ENCODE peak calls at places on chromosomes 6 and 20, in five cellular contexts. T is neuronal stem cell, S is aorta, K is H9, G is fibroblast of lung. B is an unnamed sample.

GRCh38 chr6:124393536-124393935 is 568.7 kb upstream of the RNF217 start:
- DNase-seq in K (no peak), S (no peak), G (peak; percentile 29), T (no peak), B (no peak)

GRCh38 chr6:8060346-8060745 is 3.8 kb downstream of the BLOC1S5 start:
- DNase-seq in S (no peak), G (no peak), T (no peak), K (no peak), B (no peak)

GRCh38 chr20:44211177-44212039 is 837 bp upstream of the OSER1 start:
- DNase-seq in K (no peak), T (no peak), G (peak; percentile 47), S (peak; percentile 52), B (peak; percentile 31)

GRCh38 chr6:23179994-23180393 is 610.6 kb downstream of the HDGFL1 start:
- DNase-seq in G (no peak), K (no peak), S (no peak), T (no peak), B (no peak)

GRCh38 chr20:63172726-63173125 is 43.2 kb downstream of the YTHDF1 start:
- DNase-seq in G (no peak), K (peak; percentile 71), S (no peak), T (no peak), B (no peak)

GRCh38 chr6:134175532-134176282 is 123.3 kb upstream of the SLC2A12 start:
- DNase-seq in K (no peak), G (peak; percentile 74), T (peak; percentile 52), S (peak; percentile 90), B (peak; percentile 79)

GRCh38 chr20:9035129-9035528 is 33.8 kb upstream of the PLCB4 start:
- DNase-seq in K (no peak), T (no peak), G (peak; percentile 91), S (no peak), B (no peak)

GRCh38 chr20:6053776-6054688 is at the start of gene LRRN4:
- DNase-seq in S (no peak), T (no peak), K (peak; percentile 79), G (no peak), B (no peak)

GRCh38 chr20:41309817-41310216 is 7.7 kb downstream of the ZHX3 start:
- DNase-seq in G (peak; percentile 75), T (no peak), K (no peak), S (no peak), B (no peak)

GRCh38 chr6:167698540-167698939 is 128.2 kb upstream of the AFDN start:
- DNase-seq in S (no peak), K (no peak), G (no peak), T (no peak), B (no peak)

GRCh38 chr6:166437661-166438060 is 54.9 kb upstream of the MPC1 start:
- DNase-seq in S (no peak), G (no peak), K (no peak), T (no peak), B (no peak)

GRCh38 chr20:62165762-62166399 is 16.9 kb upstream of the MTG2 start:
- DNase-seq in T (no peak), G (peak; percentile 37), S (no peak), K (no peak), B (no peak)

GRCh38 chr6:101396552-101397173 is 3.2 kb downstream of the GRIK2 start:
- DNase-seq in T (peak; percentile 82), S (peak; percentile 59), K (peak; percentile 46), G (peak; percentile 38), B (peak; percentile 65)

GRCh38 chr6:53439556-53439955 is 90.8 kb upstream of the ELOVL5 start:
- DNase-seq in T (no peak), K (no peak), G (peak; percentile 84), S (no peak), B (no peak)

GRCh38 chr20:58882704-58883089 is 30.2 kb downstream of the GNAS start:
- DNase-seq in S (no peak), G (no peak), K (no peak), T (no peak), B (no peak)

GRCh38 chr6:75612921-75613534 is 11.3 kb downstream of the SENP6 start:
- DNase-seq in S (no peak), T (no peak), K (no peak), G (peak; percentile 17), B (no peak)
- H3K4me1 ChIP-seq in S (peaks cover 9% of the 10 kb centered on the region), T (no peaks in the 10 kb centered on the region), K (peaks cover 4% of the 10 kb centered on the region), G (peaks cover 2% of the 10 kb centered on the region), B (no peaks in the 10 kb centered on the region)

GRCh38 chr20:35883778-35884540 is 70.3 kb downstream of the SCAND1 start:
- DNase-seq in S (peak; percentile 82), T (peak; percentile 35), K (peak; percentile 76), G (peak; percentile 99), B (peak; percentile 51)
- H3K4me1 ChIP-seq in S (no peaks in the 10 kb centered on the region), T (no peaks in the 10 kb centered on the region), K (no peaks in the 10 kb centered on the region), G (peaks cover 16% of the 10 kb centered on the region), B (no peaks in the 10 kb centered on the region)

GRCh38 chr20:37347891-37348642 is 2.1 kb downstream of the SRC start:
- DNase-seq in K (no peak), G (no peak), S (no peak), T (no peak), B (no peak)

GRCh38 chr20:37346232-37346525 is 239 bp downstream of the SRC start:
- DNase-seq in S (no peak), K (no peak), T (no peak), G (no peak), B (no peak)

GRCh38 chr20:37346526-37347346 is 796 bp downstream of the SRC start:
- DNase-seq in S (no peak), G (no peak), K (peak; percentile 42), T (peak; percentile 38), B (no peak)

GRCh38 chr20:37348643-37349516 is 2.9 kb downstream of the SRC start:
- DNase-seq in T (no peak), G (no peak), K (no peak), S (no peak), B (no peak)

DNA sequence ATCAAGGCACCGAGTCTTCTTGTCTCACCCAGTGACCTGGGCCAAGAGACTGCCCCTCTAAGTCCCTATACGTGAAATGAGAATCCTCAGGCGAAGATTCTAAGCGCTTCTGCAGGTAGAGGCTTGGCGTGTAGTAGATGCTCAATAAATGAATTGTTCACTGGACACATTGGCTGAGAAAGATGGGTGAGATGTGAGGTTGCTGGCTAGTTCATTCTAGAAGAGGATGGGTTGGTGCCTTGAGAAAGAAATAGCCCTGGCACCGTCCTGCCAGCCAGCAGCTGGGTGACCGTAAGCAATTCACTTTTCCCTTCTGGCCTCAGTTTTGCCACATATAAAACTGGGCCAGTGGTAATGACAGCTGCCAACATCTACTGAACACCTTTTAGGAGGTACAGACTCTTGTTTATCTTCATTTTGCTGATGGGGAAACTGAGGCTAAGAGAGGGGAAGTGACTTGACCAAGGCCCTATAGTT is 1.4 kb downstream of the SRC start:
- DNase-seq in K (no peak), T (no peak), S (no peak), G (no peak), B (no peak)
- H3K4me1 ChIP-seq in K (peaks cover 2% of the 10 kb centered on the region), T (peaks cover 5% of the 10 kb centered on the region), S (no peaks in the 10 kb centered on the region), G (peaks cover 5% of the 10 kb centered on the region), B (peaks cover 12% of the 10 kb centered on the region)

GRCh38 chr20:17576215-17576614 is 6.3 kb downstream of the DSTN start:
- DNase-seq in G (no peak), K (no peak), S (no peak), T (no peak), B (no peak)

GRCh38 chr20:17579369-17580039 is 9.6 kb downstream of the DSTN start:
- DNase-seq in K (no peak), S (no peak), G (no peak), T (no peak), B (no peak)

GRCh38 chr20:17583126-17583525 is 13.3 kb downstream of the DSTN start:
- DNase-seq in S (no peak), G (no peak), K (no peak), T (no peak), B (no peak)

GRCh38 chr20:17584684-17585083 is 14.8 kb downstream of the DSTN start:
- DNase-seq in T (no peak), K (no peak), G (peak; percentile 27), S (no peak), B (no peak)

GRCh38 chr20:17580905-17581304 is 11.0 kb downstream of the DSTN start:
- DNase-seq in K (no peak), T (no peak), G (no peak), S (no peak), B (no peak)
- H3K4me1 ChIP-seq in K (no peaks in the 10 kb centered on the region), T (no peaks in the 10 kb centered on the region), G (peaks cover 4% of the 10 kb centered on the region), S (peaks cover 14% of the 10 kb centered on the region), B (peaks cover 5% of the 10 kb centered on the region)

DNA sequence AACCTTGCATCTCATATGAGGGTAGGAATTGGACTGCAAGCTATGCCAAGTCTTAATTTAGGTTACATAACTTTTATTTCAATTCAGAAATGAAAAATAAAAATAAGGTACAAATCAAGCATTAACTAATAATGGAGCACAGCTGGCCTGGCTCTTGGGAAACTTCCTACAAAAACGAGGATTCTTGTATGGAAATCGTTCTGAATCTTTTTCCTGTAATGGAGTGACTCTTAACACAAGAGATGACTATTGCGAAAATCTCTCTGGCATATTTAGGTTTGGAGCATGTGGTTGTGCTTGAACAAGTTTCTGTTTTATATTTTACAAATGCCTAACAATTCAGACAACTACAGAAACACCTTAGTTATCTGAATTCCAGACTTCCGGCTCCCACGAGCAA is 34.0 kb upstream of the PI16 start:
- DNase-seq in K (no peak), G (peak; percentile 71), T (no peak), S (no peak), B (no peak)
- H3K4me1 ChIP-seq in K (no peaks in the 10 kb centered on the region), G (peaks cover 18% of the 10 kb centered on the region), T (peaks cover 2% of the 10 kb centered on the region), S (peaks cover 14% of the 10 kb centered on the region), B (no peaks in the 10 kb centered on the region)

GRCh38 chr6:37137201-37137880 is 32.6 kb upstream of the PIM1 start:
- DNase-seq in K (no peak), S (peak; percentile 53), T (peak; percentile 92), G (peak; percentile 95), B (no peak)
- H3K4me1 ChIP-seq in K (peaks cover 7% of the 10 kb centered on the region), S (no peaks in the 10 kb centered on the region), T (peaks cover 30% of the 10 kb centered on the region), G (peaks cover 27% of the 10 kb centered on the region), B (no peaks in the 10 kb centered on the region)

GRCh38 chr6:163706688-163707087 is 292.2 kb downstream of the QKI start:
- DNase-seq in S (no peak), K (no peak), G (no peak), T (no peak), B (no peak)
- H3K4me1 ChIP-seq in S (no peaks in the 10 kb centered on the region), K (no peaks in the 10 kb centered on the region), G (no peaks in the 10 kb centered on the region), T (peaks cover 5% of the 10 kb centered on the region), B (no peaks in the 10 kb centered on the region)

DNA sequence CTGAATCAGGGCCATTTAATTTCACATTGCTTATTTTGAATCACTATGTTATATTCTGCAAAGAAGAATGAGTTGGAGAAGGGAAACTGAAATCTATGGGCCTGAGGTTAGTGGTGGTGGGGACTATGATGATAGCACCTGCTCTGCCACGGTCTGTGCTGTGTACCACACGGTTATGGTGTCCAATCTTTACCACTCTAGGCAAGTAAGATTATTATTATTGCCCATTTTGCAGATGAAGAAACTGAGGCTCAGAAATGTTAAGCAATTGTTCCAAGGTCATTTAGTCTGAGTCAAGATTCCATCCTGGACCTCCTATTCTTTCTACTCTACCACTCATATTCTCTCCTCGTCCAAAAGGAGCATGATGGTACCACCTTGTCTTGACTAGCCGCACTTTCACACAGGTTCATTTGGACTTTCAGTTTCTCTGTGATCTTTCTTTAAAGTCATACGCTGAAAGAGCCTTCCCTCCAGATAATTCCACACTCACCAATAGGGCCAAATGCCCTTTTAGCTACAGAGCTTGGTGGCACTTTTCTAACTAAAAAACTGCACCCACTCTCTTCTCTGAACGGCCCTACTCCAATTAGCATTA is 56.2 kb downstream of the GFOD1 start:
- DNase-seq in T (no peak), G (no peak), S (no peak), K (no peak), B (no peak)
- H3K4me1 ChIP-seq in T (peaks cover 15% of the 10 kb centered on the region), G (peaks cover 5% of the 10 kb centered on the region), S (no peaks in the 10 kb centered on the region), K (peaks cover 19% of the 10 kb centered on the region), B (no peaks in the 10 kb centered on the region)

B was measured in right lobe of liver.